ENCODE peak calls at places on chromosomes 7 and 10, in nine cellular contexts. One of them, this sample, is unnamed. For H3K4me1, the result is how much of the 10 kb centered on the place peaks cover.

GRCh38 chr7:14900051-14900450 is 2.5 kb downstream of the DGKB start:
- DNase-seq in RWPE2: no peak
- DNase-seq in GM12878: no peak
- DNase-seq in colonic mucosa: no peak
- DNase-seq in stomach: no peak
- DNase-seq in CD4-positive, alpha-beta memory T cell: no peak
- DNase-seq in fibroblast of lung: no peak
- DNase-seq in heart right ventricle: no peak
- DNase-seq in psoas muscle: no peak
- DNase-seq in this sample: no peak

GRCh38 chr10:3531097-3531645 is 253.8 kb downstream of the KLF6 start:
- DNase-seq in RWPE2: no peak
- DNase-seq in GM12878: no peak
- DNase-seq in colonic mucosa: no peak
- DNase-seq in stomach: no peak
- DNase-seq in CD4-positive, alpha-beta memory T cell: no peak
- DNase-seq in fibroblast of lung: no peak
- DNase-seq in heart right ventricle: no peak
- DNase-seq in psoas muscle: no peak
- DNase-seq in this sample: no peak

GRCh38 chr7:97373743-97374142 is 256.2 kb downstream of the SDHAF3 start:
- DNase-seq in RWPE2: no peak
- DNase-seq in GM12878: no peak
- DNase-seq in colonic mucosa: no peak
- DNase-seq in stomach: no peak
- DNase-seq in CD4-positive, alpha-beta memory T cell: no peak
- DNase-seq in fibroblast of lung: no peak
- DNase-seq in heart right ventricle: no peak
- DNase-seq in psoas muscle: no peak
- DNase-seq in this sample: no peak

GRCh38 chr10:94133239-94133638 is 139.5 kb downstream of the PLCE1 start:
- DNase-seq in RWPE2: no peak
- DNase-seq in GM12878: no peak
- DNase-seq in colonic mucosa: no peak
- DNase-seq in stomach: no peak
- DNase-seq in CD4-positive, alpha-beta memory T cell: no peak
- DNase-seq in fibroblast of lung: no peak
- DNase-seq in heart right ventricle: peak
- DNase-seq in psoas muscle: peak
- DNase-seq in this sample: no peak

GRCh38 chr10:6108072-6108471 is 19.2 kb downstream of the RBM17 start:
- DNase-seq in RWPE2: no peak
- DNase-seq in GM12878: no peak
- DNase-seq in colonic mucosa: no peak
- DNase-seq in stomach: no peak
- DNase-seq in CD4-positive, alpha-beta memory T cell: no peak
- DNase-seq in fibroblast of lung: no peak
- DNase-seq in heart right ventricle: no peak
- DNase-seq in psoas muscle: no peak
- DNase-seq in this sample: no peak

GRCh38 chr7:37765872-37766525 is 82.4 kb upstream of the NME8 start:
- DNase-seq in RWPE2: no peak
- DNase-seq in GM12878: peak
- DNase-seq in colonic mucosa: no peak
- DNase-seq in stomach: no peak
- DNase-seq in CD4-positive, alpha-beta memory T cell: no peak
- DNase-seq in fibroblast of lung: no peak
- DNase-seq in heart right ventricle: no peak
- DNase-seq in psoas muscle: no peak
- DNase-seq in this sample: no peak

GRCh38 chr10:100709655-100710054 is 35.7 kb upstream of the PAX2 start:
- DNase-seq in RWPE2: no peak
- DNase-seq in GM12878: no peak
- DNase-seq in colonic mucosa: no peak
- DNase-seq in stomach: no peak
- DNase-seq in CD4-positive, alpha-beta memory T cell: no peak
- DNase-seq in fibroblast of lung: no peak
- DNase-seq in heart right ventricle: no peak
- DNase-seq in psoas muscle: no peak
- DNase-seq in this sample: no peak

GRCh38 chr10:8893102-8893501 is 838.6 kb downstream of the GATA3 start:
- DNase-seq in RWPE2: no peak
- DNase-seq in GM12878: no peak
- DNase-seq in colonic mucosa: no peak
- DNase-seq in stomach: no peak
- DNase-seq in CD4-positive, alpha-beta memory T cell: no peak
- DNase-seq in fibroblast of lung: no peak
- DNase-seq in heart right ventricle: no peak
- DNase-seq in psoas muscle: no peak
- DNase-seq in this sample: no peak

GRCh38 chr10:24854256-24854655 is 98.2 kb downstream of the PRTFDC1 start:
- DNase-seq in RWPE2: no peak
- DNase-seq in GM12878: no peak
- DNase-seq in colonic mucosa: no peak
- DNase-seq in stomach: no peak
- DNase-seq in CD4-positive, alpha-beta memory T cell: no peak
- DNase-seq in fibroblast of lung: no peak
- DNase-seq in heart right ventricle: no peak
- DNase-seq in psoas muscle: no peak
- DNase-seq in this sample: no peak

GRCh38 chr10:50417486-50417905 is 166.2 kb upstream of the ASAH2 start:
- DNase-seq in RWPE2: no peak
- DNase-seq in GM12878: no peak
- DNase-seq in colonic mucosa: no peak
- DNase-seq in stomach: no peak
- DNase-seq in CD4-positive, alpha-beta memory T cell: no peak
- DNase-seq in fibroblast of lung: no peak
- DNase-seq in heart right ventricle: no peak
- DNase-seq in psoas muscle: no peak
- DNase-seq in this sample: no peak

GRCh38 chr7:27863866-27864265 is 123.9 kb downstream of the TAX1BP1 start:
- DNase-seq in RWPE2: no peak
- DNase-seq in GM12878: no peak
- DNase-seq in colonic mucosa: no peak
- DNase-seq in stomach: no peak
- DNase-seq in CD4-positive, alpha-beta memory T cell: no peak
- DNase-seq in fibroblast of lung: peak
- DNase-seq in heart right ventricle: no peak
- DNase-seq in psoas muscle: no peak
- DNase-seq in this sample: no peak

GRCh38 chr7:75868153-75868552 is 10.7 kb upstream of the RHBDD2 start:
- DNase-seq in RWPE2: no peak
- DNase-seq in GM12878: no peak
- DNase-seq in colonic mucosa: no peak
- DNase-seq in stomach: no peak
- DNase-seq in CD4-positive, alpha-beta memory T cell: no peak
- DNase-seq in fibroblast of lung: no peak
- DNase-seq in heart right ventricle: no peak
- DNase-seq in psoas muscle: no peak
- DNase-seq in this sample: no peak

GRCh38 chr7:106952658-106953231 is 87.7 kb downstream of the PIK3CG start:
- DNase-seq in RWPE2: no peak
- DNase-seq in GM12878: no peak
- DNase-seq in colonic mucosa: peak
- DNase-seq in stomach: no peak
- DNase-seq in CD4-positive, alpha-beta memory T cell: no peak
- DNase-seq in fibroblast of lung: no peak
- DNase-seq in heart right ventricle: peak
- DNase-seq in psoas muscle: no peak
- DNase-seq in this sample: no peak

GRCh38 chr7:7869036-7869435 is 99.6 kb upstream of the GLCCI1 start:
- DNase-seq in RWPE2: no peak
- DNase-seq in GM12878: no peak
- DNase-seq in colonic mucosa: no peak
- DNase-seq in stomach: no peak
- DNase-seq in CD4-positive, alpha-beta memory T cell: no peak
- DNase-seq in fibroblast of lung: no peak
- DNase-seq in heart right ventricle: no peak
- DNase-seq in psoas muscle: no peak
- DNase-seq in this sample: no peak

GRCh38 chr7:148116195-148116594 is 474.4 kb upstream of the C7orf33 start:
- DNase-seq in RWPE2: no peak
- DNase-seq in GM12878: no peak
- DNase-seq in colonic mucosa: no peak
- DNase-seq in stomach: no peak
- DNase-seq in CD4-positive, alpha-beta memory T cell: no peak
- DNase-seq in fibroblast of lung: no peak
- DNase-seq in heart right ventricle: no peak
- DNase-seq in psoas muscle: no peak
- DNase-seq in this sample: no peak

GRCh38 chr7:142645777-142646176 is 103.5 kb upstream of the PRSS1 start:
- DNase-seq in RWPE2: no peak
- DNase-seq in GM12878: no peak
- DNase-seq in colonic mucosa: no peak
- DNase-seq in stomach: no peak
- DNase-seq in CD4-positive, alpha-beta memory T cell: no peak
- DNase-seq in fibroblast of lung: no peak
- DNase-seq in heart right ventricle: no peak
- DNase-seq in psoas muscle: no peak
- DNase-seq in this sample: no peak

GRCh38 chr10:35423505-35424306 is 87.4 kb downstream of the CCNY start:
- DNase-seq in RWPE2: no peak
- DNase-seq in GM12878: no peak
- DNase-seq in colonic mucosa: no peak
- DNase-seq in stomach: no peak
- DNase-seq in CD4-positive, alpha-beta memory T cell: no peak
- DNase-seq in fibroblast of lung: no peak
- DNase-seq in heart right ventricle: no peak
- DNase-seq in psoas muscle: no peak
- DNase-seq in this sample: no peak

GRCh38 chr10:35421553-35422178 is 85.4 kb downstream of the CCNY start:
- DNase-seq in RWPE2: no peak
- DNase-seq in GM12878: no peak
- DNase-seq in colonic mucosa: no peak
- DNase-seq in stomach: no peak
- DNase-seq in CD4-positive, alpha-beta memory T cell: no peak
- DNase-seq in fibroblast of lung: peak
- DNase-seq in heart right ventricle: no peak
- DNase-seq in psoas muscle: no peak
- DNase-seq in this sample: no peak

GRCh38 chr10:35420827-35421552 is 84.7 kb downstream of the CCNY start:
- DNase-seq in RWPE2: no peak
- DNase-seq in GM12878: no peak
- DNase-seq in colonic mucosa: no peak
- DNase-seq in stomach: no peak
- DNase-seq in CD4-positive, alpha-beta memory T cell: no peak
- DNase-seq in fibroblast of lung: no peak
- DNase-seq in heart right ventricle: no peak
- DNase-seq in psoas muscle: no peak
- DNase-seq in this sample: no peak

GRCh38 chr10:35420044-35420443 is 83.7 kb downstream of the CCNY start:
- DNase-seq in RWPE2: no peak
- DNase-seq in GM12878: no peak
- DNase-seq in colonic mucosa: no peak
- DNase-seq in stomach: no peak
- DNase-seq in CD4-positive, alpha-beta memory T cell: no peak
- DNase-seq in fibroblast of lung: no peak
- DNase-seq in heart right ventricle: no peak
- DNase-seq in psoas muscle: no peak
- DNase-seq in this sample: no peak

DNA sequence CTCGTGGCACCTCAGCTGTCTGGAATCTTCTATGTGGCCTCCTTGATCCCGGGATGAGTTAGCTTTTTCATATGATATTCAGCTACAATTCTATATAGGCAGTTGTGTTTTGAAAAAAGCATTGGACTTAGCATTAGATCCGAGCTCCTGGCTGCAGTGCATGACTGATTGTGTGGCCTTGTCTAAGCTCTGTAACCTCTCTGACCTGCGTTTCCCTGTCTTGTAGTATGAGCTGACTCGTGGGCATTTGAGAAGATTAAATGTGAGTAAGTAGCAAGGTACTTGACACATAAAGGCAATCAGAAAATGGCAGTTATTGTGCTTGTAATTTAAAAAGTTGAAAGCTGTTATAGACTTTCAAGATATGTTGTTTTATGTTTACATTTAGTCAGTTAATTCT is 85.9 kb downstream of the CCNY start:
- DNase-seq in RWPE2: no peak
- DNase-seq in GM12878: no peak
- DNase-seq in colonic mucosa: no peak
- DNase-seq in stomach: no peak
- DNase-seq in CD4-positive, alpha-beta memory T cell: no peak
- DNase-seq in fibroblast of lung: no peak
- DNase-seq in heart right ventricle: no peak
- DNase-seq in psoas muscle: no peak
- DNase-seq in this sample: no peak
- H3K4me3 ChIP-seq in RWPE2: no peak
- H3K4me3 ChIP-seq in GM12878: no peak
- H3K4me3 ChIP-seq in colonic mucosa: no peak
- H3K4me3 ChIP-seq in stomach: no peak
- H3K4me3 ChIP-seq in CD4-positive, alpha-beta memory T cell: no peak
- H3K4me3 ChIP-seq in fibroblast of lung: no peak
- H3K4me3 ChIP-seq in heart right ventricle: no peak
- H3K4me3 ChIP-seq in psoas muscle: peak
- H3K4me3 ChIP-seq in this sample: no peak

GRCh38 chr7:24828871-24829661 is 71.8 kb upstream of the GSDME start:
- DNase-seq in RWPE2: no peak
- DNase-seq in GM12878: no peak
- DNase-seq in colonic mucosa: no peak
- DNase-seq in stomach: no peak
- DNase-seq in CD4-positive, alpha-beta memory T cell: no peak
- DNase-seq in fibroblast of lung: no peak
- DNase-seq in heart right ventricle: no peak
- DNase-seq in psoas muscle: no peak
- DNase-seq in this sample: no peak
- H3K4me1 ChIP-seq in RWPE2: half or more
- H3K4me1 ChIP-seq in GM12878: under half
- H3K4me1 ChIP-seq in colonic mucosa: under half
- H3K4me1 ChIP-seq in stomach: half or more
- H3K4me1 ChIP-seq in CD4-positive, alpha-beta memory T cell: under half
- H3K4me1 ChIP-seq in fibroblast of lung: under half
- H3K4me1 ChIP-seq in heart right ventricle: under half
- H3K4me1 ChIP-seq in psoas muscle: under half
- H3K4me1 ChIP-seq in this sample: under half

GRCh38 chr10:89252225-89252585 is 630 bp upstream of the LIPA start:
- DNase-seq in RWPE2: no peak
- DNase-seq in GM12878: no peak
- DNase-seq in colonic mucosa: no peak
- DNase-seq in stomach: no peak
- DNase-seq in CD4-positive, alpha-beta memory T cell: no peak
- DNase-seq in fibroblast of lung: no peak
- DNase-seq in heart right ventricle: no peak
- DNase-seq in psoas muscle: no peak
- DNase-seq in this sample: no peak
- H3K4me3 ChIP-seq in RWPE2: peak
- H3K4me3 ChIP-seq in GM12878: no peak
- H3K4me3 ChIP-seq in colonic mucosa: peak
- H3K4me3 ChIP-seq in stomach: peak
- H3K4me3 ChIP-seq in CD4-positive, alpha-beta memory T cell: no peak
- H3K4me3 ChIP-seq in fibroblast of lung: peak
- H3K4me3 ChIP-seq in heart right ventricle: peak
- H3K4me3 ChIP-seq in psoas muscle: peak
- H3K4me3 ChIP-seq in this sample: no peak

DNA sequence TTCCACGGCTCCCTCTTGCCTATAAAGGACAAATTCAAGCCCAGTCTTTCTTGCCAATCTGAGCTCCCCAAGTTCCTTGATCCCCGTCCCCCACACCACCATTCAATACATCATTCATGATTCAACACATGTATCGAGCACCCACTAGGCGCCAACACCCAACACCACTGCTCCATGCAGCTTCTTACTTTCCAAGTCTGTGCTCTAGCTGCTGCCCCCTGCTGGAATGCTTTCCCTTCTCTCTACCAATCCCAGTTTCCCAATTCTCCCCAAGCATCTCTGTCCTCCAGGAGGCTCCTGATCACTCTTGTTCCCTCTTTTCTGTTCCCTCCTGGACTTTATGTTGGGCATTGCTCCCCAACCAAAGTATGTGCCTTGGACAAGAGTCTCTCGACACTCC is 172.6 kb downstream of the NEURL1 start:
- DNase-seq in RWPE2: no peak
- DNase-seq in GM12878: no peak
- DNase-seq in colonic mucosa: peak
- DNase-seq in stomach: no peak
- DNase-seq in CD4-positive, alpha-beta memory T cell: no peak
- DNase-seq in fibroblast of lung: peak
- DNase-seq in heart right ventricle: no peak
- DNase-seq in psoas muscle: peak
- DNase-seq in this sample: no peak
- H3K4me1 ChIP-seq in RWPE2: under half
- H3K4me1 ChIP-seq in GM12878: under half
- H3K4me1 ChIP-seq in colonic mucosa: under half
- H3K4me1 ChIP-seq in stomach: half or more
- H3K4me1 ChIP-seq in CD4-positive, alpha-beta memory T cell: under half
- H3K4me1 ChIP-seq in fibroblast of lung: under half
- H3K4me1 ChIP-seq in heart right ventricle: under half
- H3K4me1 ChIP-seq in psoas muscle: under half
- H3K4me1 ChIP-seq in this sample: under half

This sample was measured in CD8-positive, alpha-beta memory T cell.